ENCODE peak calls at places on chromosomes 2 and 18, in five cellular contexts. One of them, this sample, is unnamed.

GRCh38 chr2:29074401-29074800 is at the start of gene PCARE:
- DNase-seq in PC-3: no peak
- DNase-seq in Karpas-422: no peak
- DNase-seq in body of pancreas: no peak
- DNase-seq in HAP-1: no peak
- DNase-seq in this sample: no peak

GRCh38 chr18:62942578-62942977 is 227.2 kb downstream of the PHLPP1 start:
- DNase-seq in PC-3: no peak
- DNase-seq in Karpas-422: no peak
- DNase-seq in body of pancreas: no peak
- DNase-seq in HAP-1: no peak
- DNase-seq in this sample: no peak

GRCh38 chr2:83784315-83784714 is 674.8 kb downstream of the SUCLG1 start:
- DNase-seq in PC-3: no peak
- DNase-seq in Karpas-422: no peak
- DNase-seq in body of pancreas: no peak
- DNase-seq in HAP-1: no peak
- DNase-seq in this sample: no peak

GRCh38 chr18:45151645-45152044 is 463.6 kb upstream of the SLC14A2 start:
- DNase-seq in PC-3: no peak
- DNase-seq in Karpas-422: no peak
- DNase-seq in body of pancreas: no peak
- DNase-seq in HAP-1: no peak
- DNase-seq in this sample: no peak

GRCh38 chr2:162258686-162259085 is 15.4 kb upstream of the FAP start:
- DNase-seq in PC-3: no peak
- DNase-seq in Karpas-422: no peak
- DNase-seq in body of pancreas: no peak
- DNase-seq in HAP-1: no peak
- DNase-seq in this sample: no peak

GRCh38 chr18:35283923-35284794 is 5.9 kb downstream of the ZSCAN30 start:
- DNase-seq in PC-3: no peak
- DNase-seq in Karpas-422: no peak
- DNase-seq in body of pancreas: no peak
- DNase-seq in HAP-1: no peak
- DNase-seq in this sample: no peak

GRCh38 chr2:65113229-65113628 is 16.7 kb downstream of the RAB1A start:
- DNase-seq in PC-3: no peak
- DNase-seq in Karpas-422: no peak
- DNase-seq in body of pancreas: no peak
- DNase-seq in HAP-1: no peak
- DNase-seq in this sample: no peak

GRCh38 chr2:151886235-151886634 is 58.0 kb upstream of the ARL5A start:
- DNase-seq in PC-3: peak
- DNase-seq in Karpas-422: no peak
- DNase-seq in body of pancreas: no peak
- DNase-seq in HAP-1: no peak
- DNase-seq in this sample: peak

GRCh38 chr2:98768765-98769476 is 38.0 kb upstream of the MGAT4A start:
- DNase-seq in PC-3: peak
- DNase-seq in Karpas-422: no peak
- DNase-seq in body of pancreas: no peak
- DNase-seq in HAP-1: no peak
- DNase-seq in this sample: peak

GRCh38 chr2:207993141-207993763 is 32.1 kb downstream of the PLEKHM3 start:
- DNase-seq in PC-3: peak
- DNase-seq in Karpas-422: peak
- DNase-seq in body of pancreas: no peak
- DNase-seq in HAP-1: no peak
- DNase-seq in this sample: no peak

GRCh38 chr2:11411768-11412448 is 54.1 kb downstream of the E2F6 start:
- DNase-seq in PC-3: peak
- DNase-seq in Karpas-422: no peak
- DNase-seq in body of pancreas: peak
- DNase-seq in HAP-1: peak
- DNase-seq in this sample: peak

GRCh38 chr2:66343259-66343658 is 91.7 kb upstream of the MEIS1 start:
- DNase-seq in PC-3: no peak
- DNase-seq in Karpas-422: no peak
- DNase-seq in body of pancreas: no peak
- DNase-seq in HAP-1: no peak
- DNase-seq in this sample: no peak

GRCh38 chr2:225670111-225670974 is 270.8 kb downstream of the NYAP2 start:
- DNase-seq in PC-3: peak
- DNase-seq in Karpas-422: peak
- DNase-seq in body of pancreas: no peak
- DNase-seq in HAP-1: no peak
- DNase-seq in this sample: peak

GRCh38 chr18:36297419-36298112 is at the start of gene FHOD3:
- DNase-seq in PC-3: peak
- DNase-seq in Karpas-422: no peak
- DNase-seq in body of pancreas: peak
- DNase-seq in HAP-1: peak
- DNase-seq in this sample: no peak

DNA sequence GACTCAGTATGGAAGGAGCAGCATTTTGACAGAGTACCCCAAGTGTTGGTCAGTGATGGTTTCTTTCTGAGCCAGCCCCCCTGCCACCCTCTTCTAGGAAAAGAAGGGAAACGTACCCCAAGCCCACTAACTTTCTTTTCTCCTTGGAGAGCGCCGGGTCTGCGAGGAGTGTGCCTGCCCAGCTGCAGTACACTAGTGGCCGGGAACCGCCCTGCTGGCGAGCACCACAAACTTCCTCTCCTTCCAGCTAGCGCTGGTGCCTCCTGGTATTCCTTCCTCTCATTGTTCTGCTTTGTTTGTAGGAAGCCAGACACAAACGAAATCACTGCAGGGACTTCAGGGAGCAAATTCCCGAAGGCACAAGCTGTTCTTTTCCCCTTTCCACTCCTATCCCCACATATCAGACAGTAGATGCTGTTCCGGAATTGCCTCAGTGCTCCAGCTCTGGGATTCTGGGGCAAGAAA is 1.8 kb downstream of the CCDC85A start:
- DNase-seq in PC-3: peak
- DNase-seq in Karpas-422: no peak
- DNase-seq in body of pancreas: no peak
- DNase-seq in HAP-1: peak
- DNase-seq in this sample: no peak
- H3K4me3 ChIP-seq in PC-3: peak
- H3K4me3 ChIP-seq in Karpas-422: no peak
- H3K4me3 ChIP-seq in body of pancreas: no peak
- H3K4me3 ChIP-seq in HAP-1: no peak
- H3K4me3 ChIP-seq in this sample: no peak

DNA sequence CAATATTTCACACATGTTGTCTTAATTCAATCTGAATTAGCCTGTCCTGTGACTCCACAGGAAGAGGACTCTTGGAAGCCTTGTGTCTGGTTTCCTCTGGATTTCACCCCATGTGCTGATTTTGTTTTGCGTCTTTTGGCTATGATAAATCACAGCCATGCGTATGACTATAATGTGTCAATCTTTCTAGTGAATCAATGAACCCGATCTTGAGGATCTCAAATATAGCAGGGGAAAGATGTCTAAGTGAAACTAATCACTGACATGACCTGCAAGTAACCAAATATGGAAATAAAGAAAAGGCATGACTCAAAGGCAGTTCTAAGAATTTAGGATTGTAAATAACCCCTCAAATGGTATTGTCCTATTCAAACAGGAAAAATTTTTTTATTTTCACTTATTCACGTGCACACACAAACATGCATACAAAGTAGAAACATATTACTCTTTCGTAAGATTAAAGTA is 8.2 kb downstream of the WDFY1 start:
- DNase-seq in PC-3: no peak
- DNase-seq in Karpas-422: no peak
- DNase-seq in body of pancreas: no peak
- DNase-seq in HAP-1: no peak
- DNase-seq in this sample: no peak
- H3K4me3 ChIP-seq in PC-3: no peak
- H3K4me3 ChIP-seq in Karpas-422: no peak
- H3K4me3 ChIP-seq in body of pancreas: no peak
- H3K4me3 ChIP-seq in HAP-1: no peak
- H3K4me3 ChIP-seq in this sample: no peak

GRCh38 chr2:73930386-73930785 is 3.7 kb downstream of the DGUOK start:
- DNase-seq in PC-3: no peak
- DNase-seq in Karpas-422: no peak
- DNase-seq in body of pancreas: no peak
- DNase-seq in HAP-1: no peak
- DNase-seq in this sample: no peak
- H3K4me3 ChIP-seq in PC-3: no peak
- H3K4me3 ChIP-seq in Karpas-422: no peak
- H3K4me3 ChIP-seq in body of pancreas: no peak
- H3K4me3 ChIP-seq in HAP-1: no peak
- H3K4me3 ChIP-seq in this sample: no peak

DNA sequence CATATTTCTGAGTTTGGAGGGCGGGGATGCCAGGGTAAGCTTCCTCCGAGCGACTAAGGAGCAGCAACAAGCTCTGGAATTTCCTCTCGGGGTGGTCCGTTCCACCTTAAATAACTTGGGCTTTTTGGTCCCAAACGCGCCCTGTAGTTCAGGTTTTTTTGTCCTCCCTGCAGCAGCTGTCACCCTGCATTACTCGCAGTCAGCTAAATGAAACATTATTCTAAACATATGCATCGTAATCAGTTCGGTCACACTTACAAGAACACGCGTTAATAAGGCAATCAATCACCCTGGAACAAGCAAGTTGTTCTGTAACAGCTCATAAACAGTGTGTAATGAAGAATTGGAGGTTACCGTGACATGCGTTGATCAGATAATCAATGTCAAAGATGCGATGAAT is 8.3 kb downstream of the EVX2 start:
- DNase-seq in PC-3: no peak
- DNase-seq in Karpas-422: no peak
- DNase-seq in body of pancreas: no peak
- DNase-seq in HAP-1: no peak
- DNase-seq in this sample: no peak
- H3K4me3 ChIP-seq in PC-3: no peak
- H3K4me3 ChIP-seq in Karpas-422: no peak
- H3K4me3 ChIP-seq in body of pancreas: no peak
- H3K4me3 ChIP-seq in HAP-1: no peak
- H3K4me3 ChIP-seq in this sample: no peak

GRCh38 chr2:19848952-19849351 is 52.8 kb downstream of the TTC32 start:
- DNase-seq in PC-3: no peak
- DNase-seq in Karpas-422: no peak
- DNase-seq in body of pancreas: no peak
- DNase-seq in HAP-1: no peak
- DNase-seq in this sample: no peak
- H3K4me3 ChIP-seq in PC-3: no peak
- H3K4me3 ChIP-seq in Karpas-422: no peak
- H3K4me3 ChIP-seq in body of pancreas: no peak
- H3K4me3 ChIP-seq in HAP-1: no peak
- H3K4me3 ChIP-seq in this sample: no peak

GRCh38 chr2:25794544-25795276 is 83.6 kb downstream of the ASXL2 start:
- DNase-seq in PC-3: no peak
- DNase-seq in Karpas-422: no peak
- DNase-seq in body of pancreas: no peak
- DNase-seq in HAP-1: no peak
- DNase-seq in this sample: no peak
- H3K4me3 ChIP-seq in PC-3: no peak
- H3K4me3 ChIP-seq in Karpas-422: no peak
- H3K4me3 ChIP-seq in body of pancreas: no peak
- H3K4me3 ChIP-seq in HAP-1: no peak
- H3K4me3 ChIP-seq in this sample: no peak

GRCh38 chr2:239222346-239223028 is 178.3 kb downstream of the HDAC4 start:
- DNase-seq in PC-3: no peak
- DNase-seq in Karpas-422: no peak
- DNase-seq in body of pancreas: no peak
- DNase-seq in HAP-1: no peak
- DNase-seq in this sample: no peak
- H3K4me3 ChIP-seq in PC-3: no peak
- H3K4me3 ChIP-seq in Karpas-422: no peak
- H3K4me3 ChIP-seq in body of pancreas: no peak
- H3K4me3 ChIP-seq in HAP-1: no peak
- H3K4me3 ChIP-seq in this sample: peak

GRCh38 chr2:133521146-133521745 is 47.0 kb downstream of the NCKAP5 start:
- DNase-seq in PC-3: peak
- DNase-seq in Karpas-422: no peak
- DNase-seq in body of pancreas: no peak
- DNase-seq in HAP-1: no peak
- DNase-seq in this sample: no peak

GRCh38 chr2:133513893-133514292 is 54.4 kb downstream of the NCKAP5 start:
- DNase-seq in PC-3: no peak
- DNase-seq in Karpas-422: no peak
- DNase-seq in body of pancreas: no peak
- DNase-seq in HAP-1: no peak
- DNase-seq in this sample: no peak

GRCh38 chr2:133512121-133512520 is 56.1 kb downstream of the NCKAP5 start:
- DNase-seq in PC-3: no peak
- DNase-seq in Karpas-422: no peak
- DNase-seq in body of pancreas: no peak
- DNase-seq in HAP-1: no peak
- DNase-seq in this sample: no peak

GRCh38 chr2:133518646-133519344 is 49.5 kb downstream of the NCKAP5 start:
- DNase-seq in PC-3: peak
- DNase-seq in Karpas-422: no peak
- DNase-seq in body of pancreas: no peak
- DNase-seq in HAP-1: no peak
- DNase-seq in this sample: no peak

DNA sequence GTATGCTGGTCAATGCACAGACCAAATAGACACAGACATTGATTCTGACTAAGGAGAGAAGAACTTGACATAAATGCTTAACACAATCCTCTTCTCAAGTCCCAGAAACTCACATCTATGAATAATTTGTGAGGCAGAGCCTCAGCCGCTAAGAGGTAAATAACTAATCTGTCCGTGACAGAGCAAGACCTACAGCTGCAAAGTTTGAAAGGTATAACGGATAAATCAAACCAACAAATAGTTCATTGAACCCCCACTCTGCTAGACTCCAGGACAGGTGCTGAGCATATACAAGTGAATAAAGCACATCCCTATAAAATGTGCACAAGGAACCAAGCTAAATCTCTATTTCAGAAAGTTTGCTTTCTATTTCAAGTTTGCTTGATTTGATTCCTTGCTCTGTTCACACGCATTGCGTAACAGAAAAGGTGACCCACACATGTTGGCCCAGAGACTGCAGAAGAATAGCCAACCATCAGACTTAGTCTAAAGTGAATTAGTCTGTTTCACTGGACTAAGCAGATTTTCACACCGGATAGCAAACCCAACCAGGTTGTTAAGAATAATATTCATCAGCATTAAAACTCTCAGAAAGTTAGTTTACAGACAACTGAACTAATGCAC is 51.7 kb downstream of the NCKAP5 start:
- DNase-seq in PC-3: no peak
- DNase-seq in Karpas-422: no peak
- DNase-seq in body of pancreas: no peak
- DNase-seq in HAP-1: no peak
- DNase-seq in this sample: no peak
- H3K4me3 ChIP-seq in PC-3: no peak
- H3K4me3 ChIP-seq in Karpas-422: no peak
- H3K4me3 ChIP-seq in body of pancreas: no peak
- H3K4me3 ChIP-seq in HAP-1: no peak
- H3K4me3 ChIP-seq in this sample: no peak

GRCh38 chr2:234130734-234131133 is 80.2 kb downstream of the SPP2 start:
- DNase-seq in PC-3: no peak
- DNase-seq in Karpas-422: no peak
- DNase-seq in body of pancreas: no peak
- DNase-seq in HAP-1: no peak
- DNase-seq in this sample: no peak
- H3K4me3 ChIP-seq in PC-3: no peak
- H3K4me3 ChIP-seq in Karpas-422: no peak
- H3K4me3 ChIP-seq in body of pancreas: no peak
- H3K4me3 ChIP-seq in HAP-1: no peak
- H3K4me3 ChIP-seq in this sample: no peak